ENCODE peak calls at places on chromosomes 6 and 20, in six cellular contexts. N is GM23338, V is HepG2, E is SK-N-SH, R is K562, A is GM12878. J is an unnamed sample.
A peak's percentile ranks its signal among the peaks of the same experiment; 100 is the strongest.

GRCh38 chr20:60953311-60953710 is 298.8 kb upstream of the CDH4 start:
- DNase-seq in N (no peak), V (no peak), E (no peak), R (no peak), A (no peak), J (no peak)

GRCh38 chr6:1404066-1404712 is 14.8 kb downstream of the FOXF2 start:
- DNase-seq in A (no peak), R (no peak), N (no peak), V (no peak), E (no peak), J (no peak)

GRCh38 chr6:53567701-53568100 is 22.8 kb upstream of the GCLC start:
- DNase-seq in V (no peak), A (no peak), R (no peak), N (no peak), E (no peak), J (no peak)

GRCh38 chr6:54624216-54624615 is 222.4 kb upstream of the FAM83B start:
- DNase-seq in V (no peak), E (no peak), A (no peak), N (no peak), R (no peak), J (no peak)

GRCh38 chr20:14199111-14199510 is 138.3 kb downstream of the FLRT3 start:
- DNase-seq in A (no peak), V (no peak), N (no peak), E (no peak), R (no peak), J (no peak)

GRCh38 chr6:44224154-44224977 is 971 bp downstream of the SLC29A1 start:
- DNase-seq in E (peak; percentile 66), N (no peak), V (no peak), R (peak; percentile 11), A (no peak), J (no peak)

GRCh38 chr6:4903751-4904370 is 100.0 kb downstream of the RPP40 start:
- DNase-seq in N (no peak), R (no peak), A (no peak), E (peak; percentile 57), V (no peak), J (no peak)

GRCh38 chr20:62064788-62065668 is 653 bp downstream of the TAF4 start:
- DNase-seq in N (no peak), V (no peak), A (no peak), E (peak; percentile 66), R (peak; percentile 81), J (no peak)

GRCh38 chr6:125153541-125154183 is at the start of gene TPD52L1:
- DNase-seq in A (no peak), V (peak; percentile 66), R (peak; percentile 83), E (peak; percentile 75), N (peak; percentile 91), J (peak; percentile 76)

GRCh38 chr6:130647221-130647620 is 180.0 kb upstream of the SMLR1 start:
- DNase-seq in V (no peak), R (no peak), E (no peak), N (no peak), A (no peak), J (no peak)

GRCh38 chr6:25968769-25969168 is 6.2 kb downstream of the TRIM38 start:
- DNase-seq in A (no peak), V (no peak), E (no peak), N (no peak), R (no peak), J (no peak)

GRCh38 chr20:1467355-1468116 is 887 bp upstream of the NSFL1C start:
- DNase-seq in E (peak; percentile 9), V (peak; percentile 68), A (no peak), N (peak; percentile 60), R (peak; percentile 71), J (no peak)

GRCh38 chr20:1468117-1468624 is 1.5 kb upstream of the NSFL1C start:
- DNase-seq in V (no peak), E (no peak), N (no peak), R (no peak), A (no peak), J (no peak)

GRCh38 chr20:1471242-1471641 is 4.6 kb upstream of the NSFL1C start:
- DNase-seq in A (no peak), R (no peak), E (no peak), N (no peak), V (no peak), J (no peak)

GRCh38 chr20:1469306-1469905 is 2.8 kb upstream of the NSFL1C start:
- DNase-seq in N (no peak), V (no peak), R (peak; percentile 23), A (no peak), E (no peak), J (no peak)

GRCh38 chr20:1469925-1470571 is 3.4 kb upstream of the NSFL1C start:
- DNase-seq in V (peak; percentile 99), A (peak; percentile 39), R (peak; percentile 43), N (peak; percentile 89), E (peak; percentile 63), J (peak; percentile 79)
- TF ChIP-seq REST in V (no peak), A (no peak), R (no peak), N (no peak), E (no peak), J (no peak)

GRCh38 chr6:147603392-147604081 is 95.0 kb downstream of the SAMD5 start:
- DNase-seq in N (no peak), A (no peak), R (no peak), E (no peak), V (no peak), J (no peak)
- H2AFZ ChIP-seq in N (no peak overlapping the region), A (no peak overlapping the region), R (no peak overlapping the region), E (no peak overlapping the region), V (no peak overlapping the region), J (no peak overlapping the region)

GRCh38 chr6:121791396-121792315 is 356.2 kb downstream of the GJA1 start:
- DNase-seq in R (no peak), V (no peak), E (no peak), N (peak; percentile 60), A (no peak), J (no peak)
- TF ChIP-seq REST in R (no peak), V (no peak), E (no peak), N (no peak), A (no peak), J (no peak)

DNA sequence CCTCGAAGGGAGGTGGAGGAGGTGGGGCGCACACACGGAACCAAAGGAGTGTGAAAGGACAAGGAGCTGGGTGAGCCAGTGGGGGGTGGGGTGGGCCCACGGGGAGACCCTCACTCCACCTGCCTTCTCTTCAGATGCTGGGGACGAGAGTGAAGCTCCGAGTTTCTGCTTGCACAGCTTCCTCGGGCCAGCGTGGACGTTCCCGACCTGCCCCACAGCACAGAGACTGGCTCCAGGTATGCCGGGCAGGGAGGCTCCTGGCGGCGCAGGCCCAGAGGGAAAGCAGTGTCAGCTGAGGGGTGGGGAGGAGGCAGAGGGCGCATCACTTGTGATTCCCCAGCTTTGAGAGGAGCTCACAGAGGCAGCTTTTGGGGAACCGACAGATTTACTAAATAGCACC is 98.5 kb upstream of the RPS6KA2 start:
- DNase-seq in E (no peak), A (no peak), V (no peak), R (no peak), N (no peak), J (no peak)
- H2AFZ ChIP-seq in E (no peak overlapping the region), A (no peak overlapping the region), V (no peak overlapping the region), R (no peak overlapping the region), N (no peak overlapping the region), J (no peak overlapping the region)

DNA sequence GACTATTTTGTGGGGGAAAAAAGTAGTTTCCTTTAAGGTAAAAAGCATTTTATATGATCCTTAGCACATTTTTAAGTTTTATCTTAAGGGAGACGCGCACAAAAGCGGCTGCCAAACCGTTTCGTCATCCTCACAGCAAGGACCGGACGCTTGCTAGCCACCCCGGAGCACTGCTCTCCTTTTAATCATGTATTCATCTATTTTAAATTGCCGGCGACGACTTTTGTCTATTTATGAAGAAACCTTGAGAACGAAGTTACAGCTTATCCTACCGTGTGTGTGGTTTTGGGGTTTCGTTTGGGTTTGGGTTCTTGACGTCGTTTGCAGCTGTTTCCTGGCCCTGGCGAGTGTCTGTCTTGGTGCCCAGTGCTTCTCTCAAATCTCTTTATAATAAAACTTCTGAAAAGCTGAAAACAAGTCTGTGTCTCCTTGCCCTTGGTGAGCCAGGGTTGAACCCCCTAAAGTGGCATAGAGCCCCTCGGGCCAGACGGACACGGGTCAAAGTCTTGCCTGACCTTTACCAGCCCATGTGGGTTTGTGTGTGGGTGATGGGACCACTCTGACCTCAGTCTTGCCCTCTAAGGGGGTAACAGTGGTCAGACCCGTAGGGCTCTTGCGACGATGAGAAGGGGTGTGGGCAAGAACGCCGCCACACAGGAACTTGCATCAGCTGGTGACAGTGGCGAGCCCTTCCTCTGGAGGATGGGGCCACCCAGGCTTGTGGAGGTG is 117.6 kb downstream of the JPH2 start:
- DNase-seq in V (no peak), E (no peak), A (peak; percentile 57), R (no peak), N (no peak), J (no peak)
- TF ChIP-seq REST in V (no peak), E (no peak), A (no peak), R (no peak), N (no peak), J (no peak)

GRCh38 chr6:10719386-10720228 is 3.3 kb upstream of the TMEM14C start:
- DNase-seq in E (peak; percentile 44), A (no peak), N (no peak), V (peak; percentile 72), R (no peak), J (no peak)
- H2AFZ ChIP-seq in E (peak overlapping the region; percentile 60), A (peak overlapping the region; percentile 80), N (no peak overlapping the region), V (no peak overlapping the region), R (no peak overlapping the region), J (no peak overlapping the region)

J was measured in HCT116.